ENCODE peak calls at places on chromosomes 16 and 17, in four cellular contexts. One of them, this sample, is unnamed. For H3K4me1 and H3K36me3, the result is how much of the 10 kb centered on the place peaks cover.

GRCh38 chr16:15822957-15823356 is 33.9 kb downstream of the MYH11 start:
- DNase-seq in heart right ventricle: no peak
- DNase-seq in ovary: peak
- DNase-seq in cardiac muscle cell: no peak
- DNase-seq in this sample: no peak

GRCh38 chr17:79001190-79002020 is 8.2 kb downstream of the CANT1 start:
- DNase-seq in heart right ventricle: no peak
- DNase-seq in ovary: peak
- DNase-seq in cardiac muscle cell: no peak
- DNase-seq in this sample: no peak

GRCh38 chr17:34816806-34817205 is 144.5 kb downstream of the CCT6B start:
- DNase-seq in heart right ventricle: no peak
- DNase-seq in ovary: no peak
- DNase-seq in cardiac muscle cell: no peak
- DNase-seq in this sample: no peak

GRCh38 chr17:79065105-79065670 is 9.4 kb upstream of the ENGASE start:
- DNase-seq in heart right ventricle: no peak
- DNase-seq in ovary: no peak
- DNase-seq in cardiac muscle cell: peak
- DNase-seq in this sample: no peak

GRCh38 chr16:85926370-85926769 is 27.4 kb downstream of the IRF8 start:
- DNase-seq in heart right ventricle: no peak
- DNase-seq in ovary: no peak
- DNase-seq in cardiac muscle cell: no peak
- DNase-seq in this sample: no peak

GRCh38 chr16:87441886-87442580 is 49.9 kb downstream of the MAP1LC3B start:
- DNase-seq in heart right ventricle: no peak
- DNase-seq in ovary: no peak
- DNase-seq in cardiac muscle cell: no peak
- DNase-seq in this sample: no peak

GRCh38 chr17:16976686-16977550 is 5.0 kb upstream of the TNFRSF13B start:
- DNase-seq in heart right ventricle: no peak
- DNase-seq in ovary: no peak
- DNase-seq in cardiac muscle cell: no peak
- DNase-seq in this sample: no peak

GRCh38 chr16:22347100-22347820 is 27.2 kb downstream of the CDR2 start:
- DNase-seq in heart right ventricle: peak
- DNase-seq in ovary: no peak
- DNase-seq in cardiac muscle cell: no peak
- DNase-seq in this sample: no peak

GRCh38 chr17:83199500-83200201 is 120.2 kb downstream of the METRNL start:
- DNase-seq in heart right ventricle: peak
- DNase-seq in ovary: no peak
- DNase-seq in cardiac muscle cell: no peak
- DNase-seq in this sample: peak

GRCh38 chr17:67276075-67276474 is 31.1 kb upstream of the HELZ start:
- DNase-seq in heart right ventricle: no peak
- DNase-seq in ovary: no peak
- DNase-seq in cardiac muscle cell: no peak
- DNase-seq in this sample: no peak

DNA sequence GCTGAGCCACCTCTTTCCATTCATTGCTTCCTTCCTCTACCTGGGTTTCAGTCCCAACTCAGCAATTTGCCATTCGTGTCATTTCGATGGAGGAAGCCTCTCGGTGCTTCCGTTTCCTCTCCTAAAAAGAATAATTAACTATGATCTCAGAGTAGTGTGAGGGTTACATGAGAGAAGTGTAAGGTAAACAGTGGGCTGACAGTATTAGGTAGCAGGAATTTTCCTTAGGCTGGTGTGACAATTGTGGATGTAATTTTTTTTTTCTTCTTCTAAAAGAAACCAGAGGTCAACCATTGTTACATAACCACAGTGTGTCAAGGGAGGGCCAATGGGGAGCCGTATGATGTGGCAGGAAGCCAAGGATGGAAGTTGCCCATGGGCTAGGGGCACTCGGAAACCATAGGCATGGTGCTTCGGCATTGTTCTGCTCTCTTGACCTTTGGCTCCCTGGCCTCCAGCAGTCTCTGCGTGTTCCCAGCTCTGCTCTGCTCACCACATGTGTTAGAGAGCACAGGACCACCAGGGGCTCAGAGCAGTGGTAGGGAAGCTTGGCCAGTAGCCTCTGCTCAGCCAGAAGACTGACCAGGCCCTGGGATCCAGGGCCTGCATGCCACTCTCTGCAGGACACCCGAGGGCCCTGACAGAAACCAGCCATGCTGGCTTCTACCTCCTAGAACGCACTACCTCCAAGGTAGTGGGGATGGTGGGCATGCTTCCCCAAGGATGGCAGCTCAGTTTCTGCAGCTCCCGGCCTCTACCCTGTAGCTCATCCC is 2.0 kb upstream of the TOP2A start:
- DNase-seq in heart right ventricle: no peak
- DNase-seq in ovary: no peak
- DNase-seq in cardiac muscle cell: no peak
- DNase-seq in this sample: no peak
- H3K4me1 ChIP-seq in heart right ventricle: under half
- H3K4me1 ChIP-seq in ovary: under half
- H3K4me1 ChIP-seq in cardiac muscle cell: under half
- H3K4me1 ChIP-seq in this sample: under half

GRCh38 chr17:28548417-28549130 is 3.9 kb downstream of the UNC119 start:
- DNase-seq in heart right ventricle: no peak
- DNase-seq in ovary: no peak
- DNase-seq in cardiac muscle cell: no peak
- DNase-seq in this sample: no peak
- TF ChIP-seq CTCF in heart right ventricle: no peak
- TF ChIP-seq CTCF in ovary: no peak
- TF ChIP-seq CTCF in cardiac muscle cell: no peak
- TF ChIP-seq CTCF in this sample: no peak

GRCh38 chr17:6548034-6548433 is 8.3 kb downstream of the PITPNM3 start:
- DNase-seq in heart right ventricle: no peak
- DNase-seq in ovary: no peak
- DNase-seq in cardiac muscle cell: no peak
- DNase-seq in this sample: no peak
- H3K36me3 ChIP-seq in heart right ventricle: under half
- H3K36me3 ChIP-seq in ovary: under half
- H3K36me3 ChIP-seq in cardiac muscle cell: under half
- H3K36me3 ChIP-seq in this sample: under half

GRCh38 chr16:1019234-1019933 is 37.8 kb downstream of the SOX8 start:
- DNase-seq in heart right ventricle: peak
- DNase-seq in ovary: no peak
- DNase-seq in cardiac muscle cell: no peak
- DNase-seq in this sample: no peak
- H3K4me1 ChIP-seq in heart right ventricle: under half
- H3K4me1 ChIP-seq in ovary: under half
- H3K4me1 ChIP-seq in cardiac muscle cell: under half
- H3K4me1 ChIP-seq in this sample: under half

GRCh38 chr17:73269329-73269615 is 7.6 kb upstream of the CPSF4L start:
- DNase-seq in heart right ventricle: no peak
- DNase-seq in ovary: no peak
- DNase-seq in cardiac muscle cell: no peak
- DNase-seq in this sample: no peak
- TF ChIP-seq CTCF in heart right ventricle: no peak
- TF ChIP-seq CTCF in ovary: no peak
- TF ChIP-seq CTCF in cardiac muscle cell: no peak
- TF ChIP-seq CTCF in this sample: no peak

GRCh38 chr16:3681206-3681605 is 26.7 kb downstream of the DNASE1 start:
- DNase-seq in heart right ventricle: peak
- DNase-seq in ovary: no peak
- DNase-seq in cardiac muscle cell: no peak
- DNase-seq in this sample: no peak

GRCh38 chr16:3674513-3675295 is 20.2 kb downstream of the DNASE1 start:
- DNase-seq in heart right ventricle: no peak
- DNase-seq in ovary: no peak
- DNase-seq in cardiac muscle cell: no peak
- DNase-seq in this sample: no peak

GRCh38 chr16:3675601-3676130 is 21.2 kb downstream of the DNASE1 start:
- DNase-seq in heart right ventricle: no peak
- DNase-seq in ovary: no peak
- DNase-seq in cardiac muscle cell: no peak
- DNase-seq in this sample: no peak

GRCh38 chr16:3673676-3674377 is 19.3 kb downstream of the DNASE1 start:
- DNase-seq in heart right ventricle: no peak
- DNase-seq in ovary: no peak
- DNase-seq in cardiac muscle cell: no peak
- DNase-seq in this sample: no peak

DNA sequence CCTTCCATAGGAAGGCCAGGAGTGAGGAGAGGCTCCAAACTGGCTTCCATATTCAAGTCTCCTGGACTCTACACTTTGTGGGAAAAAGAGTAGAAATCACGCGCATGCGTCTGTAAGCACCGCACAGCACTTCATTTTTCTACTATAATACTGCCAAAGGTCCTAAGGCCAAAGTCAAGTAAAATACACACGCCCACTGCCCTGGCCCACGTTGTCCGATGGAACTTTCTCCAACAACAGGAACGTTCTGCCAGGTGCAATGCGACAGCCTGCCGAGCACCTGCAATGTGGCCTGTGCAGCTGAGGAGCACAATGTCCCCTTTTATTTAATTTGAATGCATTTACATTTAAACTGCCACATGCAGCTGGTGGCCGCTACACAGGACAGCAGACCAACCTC is 23.5 kb downstream of the DNASE1 start:
- DNase-seq in heart right ventricle: no peak
- DNase-seq in ovary: no peak
- DNase-seq in cardiac muscle cell: no peak
- DNase-seq in this sample: no peak
- H3K36me3 ChIP-seq in heart right ventricle: under half
- H3K36me3 ChIP-seq in ovary: under half
- H3K36me3 ChIP-seq in cardiac muscle cell: under half
- H3K36me3 ChIP-seq in this sample: half or more

DNA sequence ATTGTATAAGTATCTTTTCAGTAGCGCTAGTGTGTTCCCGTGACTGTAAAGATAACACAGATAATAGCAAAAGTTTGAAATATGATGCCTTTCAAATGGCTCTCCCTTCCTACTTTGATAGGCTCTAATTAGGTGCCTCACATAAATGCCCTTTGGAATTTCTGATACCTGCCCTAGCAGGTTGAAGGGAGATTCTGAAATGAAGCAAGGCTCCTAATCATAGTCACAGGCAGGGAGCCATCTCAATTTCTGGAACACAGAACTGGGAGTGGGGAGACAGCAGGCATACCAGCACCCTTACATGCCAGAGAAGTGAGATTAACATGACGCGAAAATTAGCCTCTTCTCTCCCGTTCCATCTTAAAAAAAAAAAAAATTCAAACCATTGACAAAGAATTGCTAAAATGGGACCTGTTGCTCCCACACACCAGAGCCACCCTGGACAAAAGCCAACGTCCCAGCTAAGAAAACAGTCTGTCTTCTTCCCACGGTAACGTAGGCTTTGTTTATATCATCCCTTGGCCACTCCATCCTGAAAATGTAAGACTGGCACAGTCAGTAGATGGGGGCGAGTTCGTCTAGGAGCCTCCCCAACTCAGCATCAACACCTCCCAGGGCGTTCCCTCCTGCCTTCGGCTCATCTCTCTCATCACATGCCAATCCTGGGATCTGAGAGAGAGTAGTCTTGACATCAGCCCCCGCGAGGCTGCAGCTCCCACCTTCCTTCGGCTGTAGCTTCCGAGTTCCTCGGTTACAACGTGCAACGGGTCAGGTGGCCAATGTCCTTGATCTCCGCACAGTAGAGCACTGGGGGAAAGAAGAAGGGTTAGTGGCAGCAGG is 1.1 kb downstream of the RNF227 start:
- DNase-seq in heart right ventricle: peak
- DNase-seq in ovary: no peak
- DNase-seq in cardiac muscle cell: peak
- DNase-seq in this sample: no peak
- H3K4me1 ChIP-seq in heart right ventricle: under half
- H3K4me1 ChIP-seq in ovary: under half
- H3K4me1 ChIP-seq in cardiac muscle cell: under half
- H3K4me1 ChIP-seq in this sample: under half

This sample was measured in lung.